ENCODE peak calls at places on chromosomes 2 and 18, in eight cellular contexts. N is prostate gland, O is tibial nerve, S is Peyer's patch, T is H54, Y is transverse colon, W is ovary, D is gastrocnemius medialis. E is an unnamed sample.
A peak's percentile ranks its signal among the peaks of the same experiment; 100 is the strongest.

GRCh38 chr18:13470555-13471494 is 252.3 kb downstream of the LDLRAD4 start:
- DNase-seq in N (no peak), W (no peak), Y (peak; percentile 19), T (no peak), S (no peak), D (peak; percentile 26), O (no peak), E (no peak)

GRCh38 chr18:9796933-9797549 is 88.7 kb upstream of the TXNDC2 start:
- DNase-seq in O (peak; percentile 49), S (no peak), N (no peak), Y (no peak), T (no peak), D (no peak), W (peak; percentile 46), E (peak; percentile 25)

GRCh38 chr18:43919565-43919964 is 642.3 kb upstream of the SYT4 start:
- DNase-seq in W (no peak), D (no peak), O (no peak), T (no peak), Y (no peak), S (no peak), N (no peak), E (no peak)

GRCh38 chr2:47046271-47046670 is 108.8 kb downstream of the STPG4 start:
- DNase-seq in Y (no peak), W (no peak), S (no peak), T (no peak), N (no peak), D (no peak), O (no peak), E (peak; percentile 36)

GRCh38 chr2:160752475-160753330 is 259.1 kb upstream of the RBMS1 start:
- DNase-seq in N (no peak), O (no peak), T (peak; percentile 9), W (no peak), Y (no peak), D (no peak), S (no peak), E (no peak)

GRCh38 chr2:1995086-1995485 is 250.8 kb upstream of the PXDN start:
- DNase-seq in N (no peak), O (no peak), W (no peak), Y (no peak), D (no peak), S (no peak), T (no peak), E (no peak)

GRCh38 chr18:26268454-26268853 is 42.2 kb downstream of the TAF4B start:
- DNase-seq in D (no peak), O (no peak), N (no peak), W (no peak), S (no peak), Y (no peak), T (no peak), E (no peak)

GRCh38 chr2:159755788-159756187 is 42.2 kb downstream of the CD302 start:
- DNase-seq in D (no peak), O (no peak), Y (no peak), W (no peak), N (no peak), S (no peak), T (peak; percentile 26), E (no peak)

GRCh38 chr2:176137883-176138282 is 8.4 kb downstream of the HOXD8 start:
- DNase-seq in S (no peak), N (no peak), D (no peak), T (no peak), W (no peak), O (no peak), Y (no peak), E (no peak)

GRCh38 chr2:13714466-13714865 is 918.1 kb upstream of the LRATD1 start:
- DNase-seq in N (no peak), W (no peak), Y (no peak), O (no peak), T (no peak), D (no peak), S (no peak), E (no peak)

GRCh38 chr2:127637725-127638252 is 8.2 kb upstream of the GPR17 start:
- DNase-seq in N (no peak), D (no peak), W (no peak), T (peak; percentile 93), Y (no peak), O (no peak), S (no peak), E (no peak)

GRCh38 chr18:9513971-9514512 is 38.7 kb downstream of the RALBP1 start:
- DNase-seq in N (no peak), T (no peak), Y (no peak), O (no peak), D (no peak), S (no peak), W (no peak), E (no peak)

GRCh38 chr2:144131042-144131441 is 388.9 kb downstream of the ZEB2 start:
- DNase-seq in T (no peak), O (no peak), Y (no peak), W (no peak), N (no peak), D (no peak), S (no peak), E (peak; percentile 17)

GRCh38 chr2:29108225-29108624 is 7.0 kb upstream of the CLIP4 start:
- DNase-seq in O (no peak), Y (no peak), W (no peak), S (no peak), D (no peak), N (no peak), T (peak; percentile 69), E (peak; percentile 24)

GRCh38 chr18:9617006-9617542 is 2.7 kb upstream of the PPP4R1 start:
- DNase-seq in W (no peak), T (no peak), S (no peak), O (no peak), D (no peak), N (no peak), Y (no peak), E (peak; percentile 61)

GRCh38 chr2:184860744-184861143 is 262.4 kb downstream of the ZNF804A start:
- DNase-seq in T (no peak), W (no peak), N (no peak), Y (no peak), O (no peak), S (peak; percentile 12), D (no peak), E (no peak)

GRCh38 chr18:21051615-21052014 is 60.0 kb downstream of the ROCK1 start:
- DNase-seq in W (no peak), O (no peak), S (no peak), Y (no peak), D (no peak), N (no peak), T (no peak), E (no peak)

GRCh38 chr18:75868031-75868430 is 440.5 kb upstream of the SMIM21 start:
- DNase-seq in S (no peak), Y (no peak), O (no peak), T (no peak), N (no peak), W (no peak), D (no peak), E (no peak)

GRCh38 chr2:152407204-152407721 is 72.3 kb downstream of the FMNL2 start:
- DNase-seq in W (peak; percentile 28), S (no peak), D (peak; percentile 55), N (peak; percentile 24), T (no peak), O (no peak), Y (peak; percentile 38), E (no peak)

GRCh38 chr18:77145364-77145901 is 12.8 kb upstream of the MBP start:
- DNase-seq in W (no peak), T (no peak), S (peak; percentile 26), N (no peak), O (no peak), Y (no peak), D (no peak), E (no peak)

GRCh38 chr2:217943379-217944321 is 59.1 kb downstream of the TNS1 start:
- DNase-seq in N (peak; percentile 74), T (peak; percentile 63), Y (peak; percentile 75), S (peak; percentile 66), D (peak; percentile 62), O (peak; percentile 65), W (peak; percentile 76), E (peak; percentile 18)
- TF ChIP-seq POLR2A in N (peak; percentile 94), T (peak; percentile 34), Y (peak; percentile 81), S (peak; percentile 17), D (peak; percentile 77), O (peak; percentile 84), W (peak; percentile 37), E (no peak)

DNA sequence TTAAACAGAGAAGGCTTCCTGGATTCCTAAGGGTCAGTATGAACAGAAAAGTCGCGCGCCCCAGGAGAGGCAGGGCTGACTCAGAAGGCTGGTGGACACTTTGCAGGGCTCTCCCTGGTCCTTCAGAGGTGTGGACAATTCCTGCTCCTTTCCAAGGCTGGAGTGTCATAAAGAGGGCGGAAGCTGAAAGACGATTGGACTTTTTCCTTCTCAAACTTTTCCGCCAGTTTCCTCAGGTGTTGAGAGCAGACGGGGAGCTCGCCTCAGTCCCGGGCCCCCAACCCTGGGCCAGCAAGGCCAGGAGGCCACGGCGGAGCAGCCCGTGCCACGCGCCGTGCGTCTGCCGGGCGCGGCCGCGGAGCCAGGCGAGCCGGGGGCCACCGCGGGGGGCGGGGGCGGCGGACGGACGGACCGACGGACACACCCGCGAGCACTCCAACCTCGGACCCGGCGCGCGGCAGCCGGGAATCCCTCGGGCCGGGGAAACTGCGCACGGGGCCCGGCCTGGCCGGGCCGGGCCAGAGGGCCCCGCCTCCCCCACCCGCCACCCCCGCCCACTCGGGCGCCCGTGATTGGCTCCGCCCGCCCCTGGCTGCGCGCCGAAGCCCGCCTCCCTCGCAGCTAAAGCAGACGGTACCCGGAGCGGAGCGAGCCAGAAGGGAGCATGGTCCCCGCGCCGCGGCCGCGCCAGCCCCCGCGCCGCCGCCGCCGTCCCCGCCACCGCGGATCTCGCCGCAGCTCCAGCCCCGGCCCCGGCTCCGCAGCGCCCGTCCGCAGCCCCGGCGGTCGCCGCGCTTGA is at the start of gene KLHL29:
- DNase-seq in W (peak; percentile 87), N (peak; percentile 85), O (peak; percentile 83), T (peak; percentile 92), Y (peak; percentile 85), S (peak; percentile 86), D (peak; percentile 83), E (peak; percentile 82)
- TF ChIP-seq POLR2A in W (no peak), N (peak; percentile 81), O (peak; percentile 79), T (peak; percentile 78), Y (no peak), S (no peak), D (peak; percentile 73), E (no peak)

GRCh38 chr18:55401638-55402191 is 186.3 kb downstream of the TCF4 start:
- DNase-seq in Y (no peak), N (no peak), T (no peak), W (peak; percentile 41), S (no peak), O (peak; percentile 32), D (peak; percentile 26), E (no peak)
- TF ChIP-seq POLR2A in Y (no peak), N (no peak), T (no peak), W (no peak), S (no peak), O (no peak), D (peak; percentile 11), E (no peak)

DNA sequence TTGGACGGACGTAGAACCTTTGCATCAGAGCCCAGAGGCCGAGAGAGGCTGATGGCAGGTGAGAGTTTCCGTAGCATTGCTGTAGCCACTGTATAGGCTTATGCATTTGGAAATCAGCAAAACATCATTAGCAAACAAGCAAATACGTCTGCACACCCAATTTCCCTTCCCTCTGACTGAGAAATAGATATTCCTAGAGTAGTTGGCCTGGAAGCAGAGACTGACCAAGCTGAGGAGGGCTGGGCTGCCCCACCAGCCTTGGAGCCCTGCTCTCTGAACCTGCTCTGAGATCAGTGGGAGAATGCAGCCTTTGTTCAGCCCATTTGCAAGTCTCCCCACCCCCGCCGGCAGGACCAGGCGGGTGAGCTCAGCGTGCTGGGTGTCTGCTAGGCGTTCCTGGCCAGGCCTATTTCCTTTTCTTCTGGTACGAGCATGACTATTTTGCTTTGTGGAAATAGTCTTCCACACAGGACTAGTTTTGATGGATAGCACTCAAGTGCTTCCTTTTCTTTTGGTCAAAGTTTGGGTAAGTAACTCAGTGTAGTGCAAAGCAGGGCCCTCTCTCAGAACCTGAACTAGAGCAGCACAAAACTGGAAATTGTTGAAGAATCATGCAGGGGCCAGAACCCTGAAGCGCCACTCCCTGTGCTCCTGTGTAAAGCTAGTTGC is 21.9 kb upstream of the RNF149 start:
- DNase-seq in D (no peak), T (no peak), N (no peak), Y (peak; percentile 68), W (no peak), S (peak; percentile 78), O (no peak), E (no peak)
- TF ChIP-seq POLR2A in D (no peak), T (no peak), N (no peak), Y (no peak), W (no peak), S (no peak), O (no peak), E (no peak)

E was measured in erythroblast.